ENCODE peak calls at places on chromosomes 5 and 9, in six cellular contexts. E, M, X, A, H and R are unnamed samples.

GRCh38 chr9:92671323-92671722 is 1.4 kb upstream of the IPPK start:
- DNase-seq in E (peak; percentile 32), M (peak; percentile 48), X (no peak), A (peak; percentile 14), H (no peak), R (no peak)

GRCh38 chr5:143693691-143694252 is 118.2 kb upstream of the HMHB1 start:
- DNase-seq in E (no peak), M (peak; percentile 13), X (peak; percentile 39), A (no peak), H (no peak), R (no peak)

GRCh38 chr5:57435701-57436134 is 46.9 kb downstream of the ACTBL2 start:
- DNase-seq in E (no peak), M (peak; percentile 57), X (no peak), A (peak; percentile 41), H (no peak), R (no peak)

GRCh38 chr5:73826761-73827450 is 200.9 kb downstream of the ARHGEF28 start:
- DNase-seq in E (no peak), M (peak; percentile 55), X (no peak), A (peak; percentile 34), H (no peak), R (peak; percentile 73)

GRCh38 chr5:155459889-155460500 is 446.4 kb downstream of the KIF4B start:
- DNase-seq in E (no peak), M (no peak), X (no peak), A (no peak), H (no peak), R (no peak)

GRCh38 chr5:109258755-109259154 is 151.0 kb downstream of the PJA2 start:
- DNase-seq in E (no peak), M (no peak), X (no peak), A (no peak), H (no peak), R (no peak)

GRCh38 chr9:130535818-130536521 is 43.4 kb upstream of the FUBP3 start:
- DNase-seq in E (no peak), M (peak; percentile 74), X (no peak), A (no peak), H (peak; percentile 73), R (no peak)

GRCh38 chr9:87310827-87311564 is 186.7 kb upstream of the DAPK1 start:
- DNase-seq in E (no peak), M (no peak), X (no peak), A (no peak), H (no peak), R (no peak)

GRCh38 chr9:103991698-103992097 is 102.4 kb upstream of the SMC2 start:
- DNase-seq in E (no peak), M (no peak), X (peak; percentile 28), A (no peak), H (no peak), R (no peak)

GRCh38 chr5:18329346-18329745 is 695.1 kb downstream of the TAF11L14 start:
- DNase-seq in E (no peak), M (no peak), X (no peak), A (no peak), H (no peak), R (peak; percentile 7)

GRCh38 chr5:150322202-150322601 is 19.5 kb upstream of the ARSI start:
- DNase-seq in E (no peak), M (no peak), X (no peak), A (no peak), H (no peak), R (no peak)

GRCh38 chr5:168895295-168896019 is 316.3 kb upstream of the PANK3 start:
- DNase-seq in E (no peak), M (no peak), X (no peak), A (no peak), H (no peak), R (no peak)

GRCh38 chr9:121700165-121700830 is 48.9 kb downstream of the DAB2IP start:
- DNase-seq in E (peak; percentile 50), M (peak; percentile 78), X (peak; percentile 47), A (peak; percentile 49), H (no peak), R (no peak)

GRCh38 chr9:130042931-130043653 is at the start of gene FNBP1:
- DNase-seq in E (peak; percentile 66), M (peak; percentile 98), X (peak; percentile 95), A (peak; percentile 79), H (peak; percentile 91), R (peak; percentile 29)

GRCh38 chr9:128150594-128151342 is 1.5 kb downstream of the LCN2 start:
- DNase-seq in E (no peak), M (no peak), X (no peak), A (no peak), H (no peak), R (no peak)

GRCh38 chr5:164360589-164360988 is 855.2 kb downstream of the MAT2B start:
- DNase-seq in E (no peak), M (no peak), X (no peak), A (no peak), H (no peak), R (no peak)

GRCh38 chr5:173468821-173469251 is 140.6 kb upstream of the STC2 start:
- DNase-seq in E (no peak), M (no peak), X (no peak), A (no peak), H (no peak), R (no peak)

GRCh38 chr9:114538241-114538640 is 33.0 kb upstream of the WHRN start:
- DNase-seq in E (no peak), M (no peak), X (no peak), A (no peak), H (no peak), R (no peak)

GRCh38 chr9:136902259-136902821 is 16.0 kb downstream of the TRAF2 start:
- DNase-seq in E (peak; percentile 75), M (peak; percentile 87), X (peak; percentile 93), A (no peak), H (no peak), R (no peak)

GRCh38 chr9:21357479-21358290 is 7.0 kb upstream of the IFNA6 start:
- DNase-seq in E (no peak), M (peak; percentile 3), X (peak; percentile 39), A (no peak), H (no peak), R (no peak)

GRCh38 chr5:133842846-133843725 is 125.3 kb downstream of the C5orf15 start:
- DNase-seq in E (no peak), M (no peak), X (no peak), A (no peak), H (no peak), R (no peak)

GRCh38 chr5:141431286-141431685 is 979 bp downstream of the PCDHGA12 start:
- DNase-seq in E (no peak), M (no peak), X (peak; percentile 62), A (no peak), H (no peak), R (no peak)

GRCh38 chr5:92641031-92641962 is 939.7 kb downstream of the NR2F1-AS1 start:
- DNase-seq in E (peak; percentile 50), M (peak; percentile 12), X (no peak), A (peak; percentile 29), H (peak; percentile 72), R (peak; percentile 82)

GRCh38 chr5:178673801-178674200 is 47.0 kb upstream of the CLK4 start:
- DNase-seq in E (no peak), M (no peak), X (no peak), A (no peak), H (no peak), R (no peak)

GRCh38 chr5:145904743-145905142 is 31.6 kb upstream of the SH3RF2 start:
- DNase-seq in E (no peak), M (no peak), X (no peak), A (no peak), H (no peak), R (no peak)

GRCh38 chr5:141245250-141245717 is at the start of gene PCDHB15:
- DNase-seq in E (no peak), M (no peak), X (no peak), A (no peak), H (peak; percentile 44), R (no peak)

GRCh38 chr5:141040093-141040762 is 10.9 kb upstream of the PCDHB1 start:
- DNase-seq in E (no peak), M (peak; percentile 10), X (no peak), A (peak; percentile 45), H (peak; percentile 86), R (no peak)

GRCh38 chr5:114355086-114355830 is 6.6 kb upstream of the KCNN2 start:
- DNase-seq in E (no peak), M (no peak), X (no peak), A (no peak), H (no peak), R (no peak)

GRCh38 chr5:142168365-142168764 is 59.8 kb downstream of the NDFIP1 start:
- DNase-seq in E (no peak), M (no peak), X (no peak), A (no peak), H (no peak), R (no peak)

GRCh38 chr9:7756088-7756487 is 43.5 kb downstream of the DMAC1 start:
- DNase-seq in E (no peak), M (no peak), X (peak; percentile 47), A (no peak), H (no peak), R (no peak)

GRCh38 chr5:142740474-142740873 is 29.7 kb upstream of the ARHGAP26 start:
- DNase-seq in E (no peak), M (no peak), X (no peak), A (no peak), H (peak; percentile 48), R (no peak)

GRCh38 chr9:72995131-72996024 is 42.5 kb upstream of the ALDH1A1 start:
- DNase-seq in E (no peak), M (no peak), X (no peak), A (no peak), H (no peak), R (no peak)

GRCh38 chr5:43078956-43079355 is 38.8 kb upstream of the ANXA2R start:
- DNase-seq in E (peak; percentile 44), M (peak; percentile 84), X (no peak), A (peak; percentile 88), H (no peak), R (no peak)

GRCh38 chr5:37838152-37838932 is 1.5 kb downstream of the GDNF start:
- DNase-seq in E (peak; percentile 38), M (peak; percentile 64), X (peak; percentile 38), A (no peak), H (peak; percentile 68), R (no peak)